ENCODE peak calls at places on chromosomes 2 and 18, in five cellular contexts. M is IMR-90; G is CD4-positive, CD25-positive, alpha-beta regulatory T cell; P is upper lobe of left lung; F is HCT116. Z is an unnamed sample.

GRCh38 chr2:43542285-43542933 is 53.4 kb downstream of the THADA start:
- DNase-seq in P (no peak), G (peak), F (peak), M (peak), Z (no peak)

GRCh38 chr2:54772110-54772509 is 48.6 kb downstream of the EML6 start:
- DNase-seq in M (peak), G (no peak), P (no peak), F (peak), Z (no peak)

GRCh38 chr2:45470531-45470930 is 140.5 kb downstream of the SRBD1 start:
- DNase-seq in F (no peak), M (no peak), P (no peak), G (no peak), Z (no peak)

GRCh38 chr2:16607306-16607705 is 58.3 kb downstream of the CYRIA start:
- DNase-seq in G (no peak), M (no peak), P (no peak), F (no peak), Z (no peak)

GRCh38 chr2:15662026-15662425 is 70.4 kb downstream of the DDX1 start:
- DNase-seq in G (no peak), P (no peak), F (no peak), M (no peak), Z (no peak)

GRCh38 chr18:28411806-28412205 is 234.9 kb upstream of the CDH2 start:
- DNase-seq in F (no peak), P (no peak), M (no peak), G (no peak), Z (no peak)

GRCh38 chr2:176234216-176234615 is 35.0 kb upstream of the MTX2 start:
- DNase-seq in F (no peak), G (no peak), M (no peak), P (no peak), Z (no peak)

GRCh38 chr2:120580709-120581108 is 155.0 kb upstream of the GLI2 start:
- DNase-seq in M (no peak), G (no peak), F (no peak), P (peak), Z (no peak)

GRCh38 chr18:74329688-74330205 is 14.1 kb downstream of the C18orf63 start:
- DNase-seq in M (no peak), F (no peak), P (no peak), G (no peak), Z (no peak)

GRCh38 chr2:143477724-143478443 is 348.7 kb downstream of the ARHGAP15 start:
- DNase-seq in G (no peak), M (no peak), P (no peak), F (no peak), Z (no peak)

GRCh38 chr18:50099725-50100414 is 95.1 kb downstream of the MYO5B start:
- DNase-seq in F (no peak), M (peak), G (peak), P (no peak), Z (no peak)

GRCh38 chr18:35407871-35408481 is 30.8 kb upstream of the ZNF396 start:
- DNase-seq in M (peak), P (no peak), F (peak), G (peak), Z (peak)

GRCh38 chr18:44798433-44799048 is 117.9 kb downstream of the SETBP1 start:
- DNase-seq in G (no peak), F (no peak), M (no peak), P (no peak), Z (no peak)

GRCh38 chr2:17620841-17621240 is 80.3 kb downstream of the VSNL1 start:
- DNase-seq in G (no peak), P (no peak), F (no peak), M (peak), Z (peak)

GRCh38 chr2:217928324-217929293 is 74.2 kb downstream of the TNS1 start:
- DNase-seq in F (no peak), P (peak), G (no peak), M (no peak), Z (no peak)

GRCh38 chr2:182426082-182426914 is 538 bp downstream of the PDE1A start:
- DNase-seq in G (no peak), F (no peak), P (no peak), M (peak), Z (no peak)

GRCh38 chr2:178756843-178757242 is 50.4 kb downstream of the TTN start:
- DNase-seq in P (no peak), F (no peak), G (no peak), M (peak), Z (no peak)

GRCh38 chr2:194824450-194824849 is 832.6 kb upstream of the SLC39A10 start:
- DNase-seq in G (no peak), P (no peak), F (no peak), M (no peak), Z (no peak)

GRCh38 chr2:56478027-56478426 is 294.2 kb downstream of the CCDC85A start:
- DNase-seq in M (no peak), P (no peak), F (no peak), G (no peak), Z (no peak)

GRCh38 chr2:73114273-73114867 is 1.6 kb upstream of the RAB11FIP5 start:
- DNase-seq in P (no peak), G (no peak), M (peak), F (no peak), Z (no peak)

GRCh38 chr2:52881606-52882005 is 886.0 kb upstream of the CHAC2 start:
- DNase-seq in F (peak), G (no peak), P (no peak), M (peak), Z (no peak)

GRCh38 chr2:75561566-75562512 is 1.1 kb upstream of the EVA1A start:
- DNase-seq in M (peak), P (no peak), F (no peak), G (no peak), Z (no peak)

GRCh38 chr18:67215686-67216085 is 300.8 kb downstream of the DSEL start:
- DNase-seq in G (no peak), P (peak), F (no peak), M (no peak), Z (no peak)

GRCh38 chr2:101773137-101773536 is 75.6 kb downstream of the MAP4K4 start:
- DNase-seq in F (no peak), M (no peak), P (no peak), G (no peak), Z (no peak)

GRCh38 chr2:101775092-101775491 is 77.6 kb downstream of the MAP4K4 start:
- DNase-seq in G (no peak), M (peak), P (no peak), F (no peak), Z (no peak)

GRCh38 chr2:101771226-101771906 is 73.9 kb downstream of the MAP4K4 start:
- DNase-seq in G (no peak), P (no peak), F (no peak), M (no peak), Z (no peak)

GRCh38 chr2:101770672-101771071 is 73.2 kb downstream of the MAP4K4 start:
- DNase-seq in P (no peak), M (peak), G (peak), F (peak), Z (peak)

DNA sequence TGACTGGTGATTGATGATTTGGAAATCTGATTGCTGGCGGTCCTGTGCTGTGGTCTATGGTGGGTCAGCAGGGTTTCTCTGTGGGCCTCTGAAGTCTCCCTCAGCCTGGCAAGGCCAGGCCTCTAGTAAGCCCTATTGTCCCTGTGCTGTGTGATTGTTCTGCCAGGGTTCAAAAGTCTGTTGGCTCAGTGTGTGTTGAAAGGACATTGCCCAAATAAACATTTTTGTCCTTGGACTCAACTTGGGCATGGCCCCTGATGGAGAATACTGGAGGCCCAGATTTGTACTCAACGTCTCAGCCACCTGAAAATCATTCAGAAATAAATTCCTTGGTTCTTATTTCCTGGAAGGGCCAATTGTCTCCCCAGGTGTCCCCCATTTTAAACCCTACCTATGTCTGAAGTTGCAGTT is 74.4 kb downstream of the MAP4K4 start:
- DNase-seq in G (no peak), F (no peak), M (no peak), P (no peak), Z (no peak)
- H3K27ac ChIP-seq in G (no peak), F (no peak), M (no peak), P (no peak), Z (no peak)

GRCh38 chr2:117720765-117721164 is 93.7 kb upstream of the DDX18 start:
- DNase-seq in G (no peak), P (no peak), M (no peak), F (no peak), Z (no peak)

GRCh38 chr2:117724035-117724434 is 90.5 kb upstream of the DDX18 start:
- DNase-seq in F (no peak), P (no peak), G (no peak), M (no peak), Z (no peak)

DNA sequence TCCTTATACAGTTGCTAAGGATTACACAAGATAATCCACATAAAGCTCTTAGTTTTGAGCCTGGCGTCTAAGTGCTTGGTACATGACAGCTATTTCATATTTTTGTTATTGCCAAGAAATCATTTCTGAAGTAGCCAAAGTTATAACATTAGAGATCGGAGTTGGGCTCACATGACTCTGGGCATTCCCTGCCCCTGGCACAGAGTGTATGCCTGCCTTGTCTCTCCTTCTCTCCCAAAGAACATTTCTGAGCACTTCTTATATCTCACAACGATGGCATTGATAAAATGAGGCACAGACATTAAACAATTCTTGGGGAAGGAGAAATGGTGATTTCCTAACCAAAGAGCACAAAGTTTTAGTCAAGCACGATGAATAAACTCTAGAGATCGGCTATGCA is 87.7 kb upstream of the DDX18 start:
- DNase-seq in F (no peak), G (no peak), P (no peak), M (no peak), Z (no peak)
- H3K27ac ChIP-seq in F (no peak), G (no peak), P (no peak), M (no peak), Z (no peak)

DNA sequence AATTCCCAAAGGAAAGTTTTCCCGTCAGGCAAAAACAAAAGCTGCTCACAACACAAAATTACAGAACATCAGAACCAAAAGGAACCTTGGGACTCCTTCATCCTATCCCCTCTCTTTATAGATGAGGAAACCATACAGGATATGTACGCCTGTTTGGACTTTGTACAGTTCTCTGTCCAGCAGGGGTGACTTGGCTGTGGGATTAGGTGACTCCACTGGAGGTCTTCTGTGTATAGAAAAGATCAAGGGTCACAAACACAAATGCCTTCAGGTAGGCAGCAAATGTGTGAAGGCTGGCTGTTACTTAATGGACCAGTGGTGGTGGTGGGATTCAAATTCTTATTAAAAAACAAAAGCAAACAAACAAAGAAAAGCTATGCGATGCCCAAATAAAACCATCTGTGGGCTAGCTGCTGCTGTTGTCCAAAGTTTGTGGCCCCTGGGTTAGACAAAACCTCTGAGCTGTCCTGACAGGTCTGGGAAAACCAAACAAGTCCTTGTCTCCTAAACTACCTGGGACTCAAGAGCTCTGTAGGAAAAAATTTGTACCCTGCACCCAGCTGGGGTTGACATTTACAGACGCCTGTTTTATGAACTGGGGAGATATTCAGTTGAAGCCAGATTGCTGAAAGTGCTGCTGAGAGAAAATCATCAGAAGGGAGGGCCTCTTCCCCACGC is 1.3 kb upstream of the CEP68 start:
- DNase-seq in P (no peak), F (no peak), G (no peak), M (no peak), Z (no peak)
- H3K27ac ChIP-seq in P (no peak), F (no peak), G (peak), M (no peak), Z (no peak)

GRCh38 chr2:233849607-233850271 is 4.6 kb downstream of the HJURP start:
- DNase-seq in G (no peak), F (no peak), M (no peak), P (no peak), Z (no peak)

GRCh38 chr2:233852056-233852455 is 2.3 kb downstream of the HJURP start:
- DNase-seq in F (no peak), M (no peak), G (no peak), P (no peak), Z (no peak)

GRCh38 chr2:233848276-233848675 is 6.1 kb downstream of the HJURP start:
- DNase-seq in M (no peak), G (no peak), P (no peak), F (no peak), Z (no peak)

GRCh38 chr2:233851169-233851568 is 3.2 kb downstream of the HJURP start:
- DNase-seq in G (no peak), P (no peak), F (no peak), M (no peak), Z (no peak)

GRCh38 chr2:233850745-233851144 is 3.6 kb downstream of the HJURP start:
- DNase-seq in M (no peak), G (no peak), F (no peak), P (no peak), Z (no peak)
- H3K27ac ChIP-seq in M (no peak), G (no peak), F (no peak), P (no peak), Z (no peak)

GRCh38 chr2:25824718-25825117 is 53.6 kb downstream of the ASXL2 start:
- DNase-seq in M (no peak), F (no peak), G (no peak), P (no peak), Z (no peak)

GRCh38 chr2:25824216-25824615 is 54.1 kb downstream of the ASXL2 start:
- DNase-seq in P (no peak), M (no peak), F (no peak), G (no peak), Z (no peak)

GRCh38 chr2:25825238-25825637 is 53.0 kb downstream of the ASXL2 start:
- DNase-seq in F (no peak), P (no peak), M (no peak), G (peak), Z (no peak)

GRCh38 chr2:25821225-25822056 is 56.8 kb downstream of the ASXL2 start:
- DNase-seq in P (no peak), M (peak), G (no peak), F (no peak), Z (no peak)

DNA sequence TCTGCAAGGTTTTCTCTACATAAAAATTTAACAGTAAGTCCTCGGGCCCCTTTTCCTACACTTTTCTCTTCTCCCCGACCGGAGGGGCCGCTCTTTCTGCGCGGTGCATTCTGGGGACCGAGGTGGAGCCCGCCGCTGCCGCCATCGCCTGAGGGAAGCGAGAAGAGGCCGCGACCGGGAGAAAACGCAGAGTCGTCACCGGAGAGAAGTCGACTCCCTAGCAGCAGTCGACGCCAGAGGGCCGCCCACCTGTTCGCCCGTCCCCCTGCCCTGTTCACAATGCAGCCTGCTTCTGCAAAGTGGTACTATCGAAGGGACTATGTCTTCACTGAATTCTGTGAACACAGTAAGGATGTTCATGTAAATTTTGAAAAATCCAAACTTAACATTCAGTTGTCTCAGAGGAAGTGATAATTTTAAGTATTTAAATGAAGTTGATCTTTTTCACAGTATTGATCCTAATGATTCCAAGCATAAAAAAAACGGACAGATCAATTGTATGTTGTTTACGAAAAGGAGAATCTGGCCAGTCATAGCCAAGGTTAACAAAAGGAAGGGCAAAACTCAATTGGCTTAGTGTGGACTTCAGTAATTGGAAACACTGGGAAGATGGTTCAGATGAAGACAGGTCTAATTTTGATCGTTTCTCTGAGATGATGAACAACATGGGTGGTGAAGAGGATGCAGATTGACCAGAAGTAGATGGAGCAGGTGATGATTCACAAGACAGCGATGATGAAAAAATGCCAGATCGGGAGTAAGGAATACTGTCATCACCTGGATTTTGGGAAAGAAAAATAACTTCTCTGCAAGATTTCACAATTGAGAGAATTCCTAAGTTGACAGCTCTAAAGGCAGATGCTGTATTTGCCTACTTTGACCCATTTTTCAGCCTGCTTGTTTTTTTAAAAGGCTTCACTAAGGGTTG is 55.8 kb downstream of the ASXL2 start:
- DNase-seq in F (no peak), M (no peak), P (peak), G (peak), Z (no peak)
- H3K27ac ChIP-seq in F (no peak), M (no peak), P (no peak), G (peak), Z (peak)

GRCh38 chr18:77113361-77114069 is 19.1 kb downstream of the MBP start:
- DNase-seq in P (no peak), G (no peak), F (no peak), M (no peak), Z (no peak)

GRCh38 chr18:77115461-77115907 is 17.1 kb downstream of the MBP start:
- DNase-seq in P (no peak), G (no peak), F (no peak), M (no peak), Z (no peak)

GRCh38 chr18:77114564-77115391 is 17.8 kb downstream of the MBP start:
- DNase-seq in P (peak), G (no peak), F (no peak), M (peak), Z (peak)

GRCh38 chr18:77112161-77112801 is 20.3 kb downstream of the MBP start:
- DNase-seq in P (peak), M (no peak), G (no peak), F (no peak), Z (no peak)

DNA sequence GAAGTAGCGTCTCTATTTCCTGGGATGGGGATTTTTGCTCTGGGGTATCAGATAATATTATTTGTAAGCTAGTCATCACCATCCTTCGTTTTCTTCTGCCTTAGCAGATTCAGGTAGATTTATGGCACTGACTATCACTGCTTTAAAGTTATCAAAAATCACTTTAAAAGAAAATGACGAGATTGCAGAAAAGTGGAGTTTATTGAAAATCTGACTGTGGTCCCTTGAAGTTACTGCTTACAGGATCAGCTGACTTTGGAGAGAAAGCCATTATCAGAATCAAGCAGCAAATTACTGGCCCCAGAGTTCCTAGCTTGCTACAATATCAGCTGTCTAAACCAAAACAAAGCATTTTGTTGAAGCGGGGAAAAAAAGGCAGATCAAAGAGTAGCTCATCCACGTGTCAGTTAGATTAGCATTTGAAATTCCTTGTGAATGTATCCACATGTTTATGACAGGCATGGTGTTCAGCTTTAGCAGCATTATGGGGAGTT is 18.5 kb downstream of the MBP start:
- DNase-seq in F (no peak), P (no peak), M (no peak), G (no peak), Z (no peak)
- H3K27ac ChIP-seq in F (no peak), P (peak), M (no peak), G (peak), Z (peak)

Z was measured in keratinocyte.